ENCODE peak calls at places on chromosomes 3 and 15, in six cellular contexts. C is AG10803; Z is NCI-H774; W is stimulated activated CD4-positive, alpha-beta T cell treated with anti-CD3 and anti-CD28 coated beads, Interleukin-15, amount 100 ng/mL, for 48 hours; J is foreskin melanocyte; R is adrenal gland. D is an unnamed sample.

GRCh38 chr15:46933332-46933731 is 784.0 kb upstream of the SEMA6D start:
- DNase-seq in J (no peak), R (no peak), C (no peak), W (no peak), Z (no peak), D (no peak)

GRCh38 chr3:67923796-67924195 is 269.4 kb upstream of the SUCLG2 start:
- DNase-seq in Z (no peak), J (no peak), W (no peak), R (no peak), C (no peak), D (no peak)

GRCh38 chr15:57563416-57563815 is 28.3 kb upstream of the MYZAP start:
- DNase-seq in Z (no peak), C (no peak), R (no peak), J (no peak), W (no peak), D (no peak)

GRCh38 chr15:73388256-73388781 is 19.6 kb upstream of the HCN4 start:
- DNase-seq in Z (no peak), J (peak; percentile 49), W (no peak), C (peak; percentile 50), R (peak; percentile 19), D (no peak)

GRCh38 chr15:43150171-43150929 is 17.0 kb downstream of the TMEM62 start:
- DNase-seq in J (peak; percentile 24), Z (no peak), W (no peak), C (peak; percentile 97), R (no peak), D (no peak)

GRCh38 chr3:4995500-4996053 is 16.3 kb downstream of the BHLHE40 start:
- DNase-seq in R (peak; percentile 53), W (no peak), Z (no peak), C (peak; percentile 65), J (no peak), D (no peak)

GRCh38 chr3:10808974-10809373 is 7.1 kb upstream of the SLC6A11 start:
- DNase-seq in W (no peak), J (no peak), Z (no peak), C (no peak), R (no peak), D (no peak)

GRCh38 chr3:184543256-184543655 is 18.3 kb upstream of the EPHB3 start:
- DNase-seq in R (no peak), W (no peak), J (no peak), C (no peak), Z (no peak), D (no peak)

GRCh38 chr3:189238071-189238470 is 66.3 kb downstream of the TPRG1 start:
- DNase-seq in W (no peak), Z (no peak), R (no peak), J (no peak), C (no peak), D (no peak)

GRCh38 chr3:79378064-79378463 is 389.7 kb downstream of the ROBO1 start:
- DNase-seq in W (no peak), Z (no peak), R (no peak), C (no peak), J (no peak), D (no peak)

GRCh38 chr3:10744098-10744465 is 71.9 kb upstream of the SLC6A11 start:
- DNase-seq in J (no peak), C (no peak), R (no peak), Z (no peak), W (no peak), D (no peak)

GRCh38 chr3:171940250-171940649 is 97.1 kb downstream of the TMEM212 start:
- DNase-seq in R (no peak), J (no peak), W (no peak), Z (no peak), C (no peak), D (no peak)

GRCh38 chr15:22873204-22873701 is 34.8 kb downstream of the NIPA2 start:
- DNase-seq in C (peak; percentile 63), J (no peak), Z (no peak), W (no peak), R (no peak), D (no peak)

GRCh38 chr3:112778298-112779008 is 68.2 kb downstream of the CD200R1L start:
- DNase-seq in R (no peak), C (peak; percentile 89), W (no peak), J (no peak), Z (no peak), D (no peak)

GRCh38 chr3:128698211-128699011 is 27.6 kb upstream of the RAB7A start:
- DNase-seq in C (peak; percentile 35), Z (peak; percentile 35), R (peak; percentile 54), W (peak; percentile 16), J (no peak), D (peak; percentile 49)

GRCh38 chr3:48225587-48225986 is 2.3 kb downstream of the CAMP start:
- DNase-seq in Z (no peak), W (no peak), R (no peak), J (no peak), C (no peak), D (no peak)

GRCh38 chr15:32029862-32030781 is at the start of gene CHRNA7:
- DNase-seq in J (no peak), R (peak; percentile 24), C (peak; percentile 3), Z (peak; percentile 47), W (no peak), D (peak; percentile 36)

GRCh38 chr3:6444888-6445658 is 415.8 kb upstream of the GRM7 start:
- DNase-seq in J (no peak), R (no peak), W (no peak), C (no peak), Z (no peak), D (no peak)

GRCh38 chr3:143081844-143082778 is 37.5 kb upstream of the CHST2 start:
- DNase-seq in W (peak; percentile 9), Z (no peak), R (no peak), J (no peak), C (no peak), D (no peak)

GRCh38 chr3:112736802-112737566 is 96.0 kb upstream of the CCDC80 start:
- DNase-seq in R (no peak), W (no peak), J (no peak), C (no peak), Z (no peak), D (no peak)

GRCh38 chr3:50474717-50475116 is 28.7 kb downstream of the CACNA2D2 start:
- DNase-seq in Z (no peak), W (no peak), C (peak; percentile 22), J (no peak), R (no peak), D (peak; percentile 42)

GRCh38 chr3:10816019-10816862 is at the start of gene SLC6A11:
- DNase-seq in R (no peak), J (no peak), W (no peak), Z (no peak), C (no peak), D (peak; percentile 25)

GRCh38 chr3:119831941-119832371 is 50.1 kb downstream of the NR1I2 start:
- DNase-seq in C (peak; percentile 68), W (no peak), R (no peak), J (peak; percentile 93), Z (no peak), D (no peak)

D was measured in left cardiac atrium.